ENCODE peak calls at places on chromosomes 11 and 22, in seven cellular contexts. W is heart left ventricle; S is T-helper 1 cell; Z is M059J; C is fibroblast of the conjunctiva; R is left ventricle myocardium superior; T is stimulated activated CD8-positive, alpha-beta memory T cell treated with anti-CD3 and anti-CD28 coated beads, Interleukin-4, amount 100 ng/mL, for 4 hours. I is an unnamed sample.

GRCh38 chr22:43541022-43541421 is 129.2 kb downstream of the MPPED1 start:
- DNase-seq in W (no peak), S (no peak), Z (no peak), C (no peak), R (no peak), T (no peak), I (no peak)

GRCh38 chr11:18171377-18172000 is 1.1 kb upstream of the MRGPRX4 start:
- DNase-seq in W (no peak), S (no peak), Z (peak), C (no peak), R (no peak), T (no peak), I (no peak)

GRCh38 chr11:1082728-1083620 is 8.3 kb downstream of the MUC2 start:
- DNase-seq in W (peak), S (no peak), Z (no peak), C (no peak), R (peak), T (no peak), I (no peak)

GRCh38 chr11:84721561-84721961 is 905.6 kb downstream of the DLG2 start:
- DNase-seq in W (no peak), S (no peak), Z (no peak), C (no peak), R (no peak), T (no peak), I (no peak)

GRCh38 chr11:110085255-110085838 is 7.8 kb upstream of the ZC3H12C start:
- DNase-seq in W (no peak), S (no peak), Z (no peak), C (no peak), R (no peak), T (no peak), I (no peak)

GRCh38 chr11:64019106-64020031 is 16.4 kb upstream of the FLRT1 start:
- DNase-seq in W (peak), S (no peak), Z (no peak), C (no peak), R (peak), T (no peak), I (no peak)

GRCh38 chr22:36461665-36462474 is 19.6 kb downstream of the TXN2 start:
- DNase-seq in W (peak), S (no peak), Z (peak), C (no peak), R (peak), T (no peak), I (peak)

GRCh38 chr22:45896961-45897538 is 79.9 kb downstream of the WNT7B start:
- DNase-seq in W (no peak), S (no peak), Z (no peak), C (no peak), R (peak), T (no peak), I (no peak)

GRCh38 chr11:68076371-68077042 is 37.7 kb downstream of the TCIRG1 start:
- DNase-seq in W (no peak), S (no peak), Z (no peak), C (no peak), R (no peak), T (no peak), I (no peak)

GRCh38 chr11:113363406-113363805 is 24.2 kb upstream of the ANKK1 start:
- DNase-seq in W (no peak), S (no peak), Z (no peak), C (no peak), R (no peak), T (no peak), I (no peak)